ENCODE peak calls at places on chromosomes 4 and X, in five cellular contexts. M, L, D, T and F are unnamed samples.

GRCh38 chr4:176883681-176884418 is 91.1 kb upstream of the VEGFC start:
- DNase-seq in D (peak; percentile 97), M (peak; percentile 97), L (peak; percentile 95), T (no peak), F (peak; percentile 87)

GRCh38 chr4:115090483-115091075 is 22.8 kb downstream of the NDST4 start:
- DNase-seq in T (peak; percentile 82), D (no peak), L (peak; percentile 22), M (no peak), F (peak; percentile 28)

GRCh38 chrX:104284407-104285000 is 29.8 kb upstream of the ESX1 start:
- DNase-seq in D (no peak), L (peak; percentile 30), M (peak; percentile 69), T (no peak), F (peak; percentile 33)

GRCh38 chr4:83552924-83553323 is 17.0 kb downstream of the GPAT3 start:
- DNase-seq in M (peak; percentile 89), D (peak; percentile 42), T (no peak), L (peak; percentile 75), F (peak; percentile 86)

GRCh38 chr4:1241466-1241935 is 7.4 kb downstream of the CTBP1 start:
- DNase-seq in T (no peak), M (no peak), L (no peak), D (no peak), F (no peak)

GRCh38 chr4:78167510-78167909 is 110.4 kb downstream of the FRAS1 start:
- DNase-seq in D (no peak), M (no peak), T (no peak), L (no peak), F (no peak)

GRCh38 chr4:189843392-189844009 is 97.2 kb upstream of the FRG1 start:
- DNase-seq in M (no peak), D (no peak), T (peak; percentile 17), L (no peak), F (no peak)

GRCh38 chrX:66635360-66635759 is 3.5 kb downstream of the EDA2R start:
- DNase-seq in T (no peak), M (peak; percentile 87), L (peak; percentile 90), D (peak; percentile 62), F (peak; percentile 89)

GRCh38 chrX:71282514-71283408 is 674 bp upstream of the NONO start:
- DNase-seq in T (peak; percentile 23), M (peak; percentile 58), L (no peak), D (no peak), F (peak; percentile 46)

GRCh38 chrX:53398216-53398615 is 24.2 kb downstream of the SMC1A start:
- DNase-seq in T (no peak), M (no peak), D (no peak), L (no peak), F (no peak)

GRCh38 chrX:9884031-9884779 is 83.0 kb upstream of the CLDN34 start:
- DNase-seq in T (no peak), D (no peak), L (no peak), M (no peak), F (no peak)

GRCh38 chrX:46577116-46578005 is 3.8 kb downstream of the CHST7 start:
- DNase-seq in L (no peak), T (no peak), M (peak; percentile 50), D (no peak), F (peak; percentile 50)

GRCh38 chr4:38396091-38396490 is 267.9 kb upstream of the KLF3 start:
- DNase-seq in L (no peak), D (no peak), M (no peak), T (no peak), F (no peak)
- TF ChIP-seq CTCF in L (no peak), D (no peak), M (no peak), T (no peak), F (no peak)

GRCh38 chrX:131709553-131709952 is 165.7 kb downstream of the OR13H1 start:
- DNase-seq in M (no peak), L (no peak), T (no peak), D (no peak), F (no peak)

DNA sequence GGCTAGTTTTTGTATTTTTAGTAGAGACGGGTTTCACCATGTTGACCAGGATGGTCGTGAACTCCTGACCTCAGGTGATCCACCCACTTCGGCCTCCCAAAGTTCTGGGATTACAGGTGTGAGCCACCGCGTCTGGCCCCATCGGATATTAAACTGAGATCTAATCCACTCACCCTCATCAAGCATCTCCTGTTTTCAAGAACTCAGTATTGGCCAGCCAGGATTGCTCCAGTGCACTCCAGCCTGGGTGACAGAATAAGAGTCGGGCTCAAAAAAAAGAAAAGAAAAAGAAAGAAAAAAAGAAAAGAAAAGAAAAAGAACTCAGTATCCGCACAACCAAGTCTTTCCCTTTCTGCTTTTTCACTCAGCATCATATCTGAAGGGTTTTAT is 167.6 kb downstream of the OR13H1 start:
- DNase-seq in M (no peak), L (no peak), D (no peak), T (no peak), F (no peak)
- H3K4me3 ChIP-seq in M (no peak overlapping the region), L (no peak overlapping the region), D (peak overlapping the region; percentile 26), T (no peak overlapping the region), F (peak overlapping the region; percentile 11)

GRCh38 chrX:128518508-128518907 is 466.3 kb upstream of the ACTRT1 start:
- DNase-seq in T (peak; percentile 51), M (no peak), L (peak; percentile 5), D (no peak), F (peak; percentile 3)
- TF ChIP-seq CTCF in T (peak; percentile 49), M (peak; percentile 28), L (peak; percentile 23), D (no peak), F (peak; percentile 32)

DNA sequence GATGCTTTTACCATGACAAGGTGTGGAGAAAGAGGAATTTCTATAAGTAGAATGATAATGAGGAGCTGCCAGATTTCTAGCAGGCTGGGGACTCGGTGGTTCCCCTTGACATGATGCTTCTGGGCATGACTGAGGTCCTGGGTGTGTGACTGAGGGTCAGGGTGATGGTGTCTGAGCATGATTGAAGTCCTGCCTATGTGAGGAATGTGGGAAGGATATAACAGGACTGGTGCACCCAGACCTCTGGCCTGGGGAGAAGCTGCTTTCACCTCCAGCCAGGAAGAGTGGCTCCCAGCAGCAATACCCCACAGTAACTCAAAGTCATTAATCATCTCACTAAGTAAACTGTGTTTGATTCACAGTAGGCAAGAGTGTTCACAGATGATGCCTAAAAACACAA is 17.4 kb downstream of the SORBS2 start:
- DNase-seq in D (no peak), L (no peak), M (no peak), T (no peak), F (no peak)
- H3K4me3 ChIP-seq in D (no peak overlapping the region), L (no peak overlapping the region), M (no peak overlapping the region), T (no peak overlapping the region), F (no peak overlapping the region)

DNA sequence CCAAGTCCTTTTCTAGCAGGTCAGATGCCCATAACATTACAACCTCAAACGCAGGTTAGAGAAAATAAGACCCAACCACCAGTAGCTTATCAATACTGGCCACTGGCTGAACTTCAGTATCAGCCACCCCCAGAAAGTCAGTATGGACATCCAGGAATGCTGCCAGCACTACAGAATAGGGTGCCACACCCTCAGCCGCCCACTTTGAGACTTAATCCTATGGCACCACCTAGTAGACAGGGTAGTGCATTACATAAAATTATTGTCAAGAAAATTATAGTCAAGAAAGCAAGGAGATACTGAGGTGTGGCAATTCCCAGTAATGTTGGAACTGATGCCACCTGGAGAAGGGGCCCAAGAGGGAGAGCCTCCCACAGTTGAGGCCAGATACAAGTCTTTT is 19.9 kb upstream of the TRIM61 start:
- DNase-seq in D (no peak), M (no peak), L (no peak), T (peak; percentile 15), F (peak; percentile 20)
- TF ChIP-seq CTCF in D (no peak), M (no peak), L (no peak), T (peak; percentile 28), F (peak; percentile 20)

GRCh38 chr4:41749650-41750049 is 1.1 kb upstream of the PHOX2B start:
- DNase-seq in L (no peak), T (no peak), D (no peak), M (no peak), F (no peak)

GRCh38 chr4:41752081-41752836 is 3.7 kb upstream of the PHOX2B start:
- DNase-seq in D (no peak), T (no peak), L (no peak), M (no peak), F (no peak)

GRCh38 chr4:41750158-41750623 is 1.7 kb upstream of the PHOX2B start:
- DNase-seq in D (no peak), M (no peak), T (peak; percentile 21), L (no peak), F (no peak)

GRCh38 chr4:41751325-41752061 is 3.0 kb upstream of the PHOX2B start:
- DNase-seq in D (no peak), L (no peak), M (no peak), T (peak; percentile 62), F (no peak)

DNA sequence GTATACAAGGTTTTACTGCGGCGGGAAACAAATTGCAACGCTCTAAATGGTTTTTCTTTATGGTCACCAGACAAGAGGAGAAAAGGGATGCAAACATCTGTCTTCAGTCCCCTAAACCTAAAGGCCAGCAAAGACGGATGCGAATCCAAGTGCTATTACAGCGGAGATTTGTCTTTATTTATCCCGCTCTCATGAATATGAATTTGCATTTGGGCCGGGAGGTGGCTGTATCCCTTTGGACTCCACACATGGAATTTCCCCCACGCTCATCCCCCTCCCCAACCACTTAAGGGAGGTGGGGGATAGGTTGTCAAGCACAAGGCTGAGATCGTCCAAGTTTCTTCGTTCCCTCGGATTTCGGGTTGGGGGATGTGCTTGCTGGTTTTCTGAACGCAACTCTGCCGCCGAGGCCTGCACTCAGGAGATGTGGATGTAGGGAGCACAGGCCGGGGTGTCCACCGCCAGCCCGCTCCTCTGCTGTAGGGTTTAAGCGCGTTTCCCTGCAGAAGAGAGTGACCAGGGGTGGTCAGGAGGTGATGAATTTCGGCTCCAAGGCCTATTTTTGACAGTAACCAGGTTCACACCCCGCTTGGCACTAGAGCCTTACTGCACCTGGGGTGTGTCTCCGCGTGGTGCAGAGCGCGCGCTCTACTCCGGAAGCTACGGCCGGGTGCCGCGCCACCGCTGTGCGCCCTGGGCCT is 2.2 kb upstream of the PHOX2B start:
- DNase-seq in M (no peak), L (no peak), T (peak; percentile 70), D (no peak), F (no peak)
- H3K4me3 ChIP-seq in M (no peak overlapping the region), L (no peak overlapping the region), T (peak overlapping the region; percentile 65), D (no peak overlapping the region), F (no peak overlapping the region)

GRCh38 chr4:91108751-91109150 is 981.6 kb downstream of the CCSER1 start:
- DNase-seq in L (no peak), D (no peak), M (no peak), T (no peak), F (no peak)

GRCh38 chr4:91114386-91114785 is 987.2 kb downstream of the CCSER1 start:
- DNase-seq in M (no peak), T (peak; percentile 32), D (no peak), L (no peak), F (no peak)

GRCh38 chr4:91111556-91111955 is 984.4 kb downstream of the CCSER1 start:
- DNase-seq in D (no peak), T (no peak), L (no peak), M (no peak), F (no peak)

GRCh38 chr4:91116861-91117260 is 989.7 kb downstream of the CCSER1 start:
- DNase-seq in M (peak; percentile 3), T (peak; percentile 51), D (no peak), L (peak; percentile 18), F (peak; percentile 0)

GRCh38 chr4:91113130-91113706 is 986.0 kb downstream of the CCSER1 start:
- DNase-seq in T (peak; percentile 82), L (peak; percentile 32), M (peak; percentile 8), D (no peak), F (peak; percentile 25)
- TF ChIP-seq CTCF in T (peak; percentile 89), L (peak; percentile 63), M (peak; percentile 56), D (peak; percentile 20), F (peak; percentile 42)

GRCh38 chr4:153476829-153477574 is 10.8 kb downstream of the TMEM131L start:
- DNase-seq in L (no peak), T (no peak), D (no peak), M (no peak), F (no peak)
- H3K4me3 ChIP-seq in L (no peak overlapping the region), T (no peak overlapping the region), D (no peak overlapping the region), M (no peak overlapping the region), F (no peak overlapping the region)

GRCh38 chr4:3449574-3450534 is 8.1 kb downstream of the HGFAC start:
- DNase-seq in M (no peak), L (no peak), D (no peak), T (no peak), F (no peak)
- TF ChIP-seq CTCF in M (no peak), L (no peak), D (no peak), T (no peak), F (no peak)